ENCODE peak calls at places on chromosomes 4 and X, in ten cellular contexts. One of them, this sample, is unnamed.
A peak's percentile ranks its signal among the peaks of the same experiment; 100 is the strongest.

GRCh38 chr4:152680988-152681731 is 1.4 kb upstream of the TMEM154 start:
- DNase-seq in GM20000: no peak
- DNase-seq in transverse colon: no peak
- DNase-seq in mucosa of descending colon: no peak
- DNase-seq in neural crest cell: no peak
- DNase-seq in endothelial cell: no peak
- DNase-seq in kidney: no peak
- DNase-seq in psoas muscle: no peak
- DNase-seq in upper lobe of right lung: no peak
- DNase-seq in AG09309: no peak
- DNase-seq in this sample: no peak

GRCh38 chrX:72121381-72121780 is 10.3 kb downstream of the RTL5 start:
- DNase-seq in GM20000: no peak
- DNase-seq in transverse colon: peak; percentile 42
- DNase-seq in mucosa of descending colon: peak; percentile 51
- DNase-seq in neural crest cell: no peak
- DNase-seq in endothelial cell: no peak
- DNase-seq in kidney: peak; percentile 87
- DNase-seq in psoas muscle: peak; percentile 72
- DNase-seq in upper lobe of right lung: peak; percentile 65
- DNase-seq in AG09309: peak; percentile 32
- DNase-seq in this sample: no peak

GRCh38 chr4:40587826-40588225 is 41.8 kb downstream of the RBM47 start:
- DNase-seq in GM20000: no peak
- DNase-seq in transverse colon: no peak
- DNase-seq in mucosa of descending colon: no peak
- DNase-seq in neural crest cell: no peak
- DNase-seq in endothelial cell: no peak
- DNase-seq in kidney: no peak
- DNase-seq in psoas muscle: no peak
- DNase-seq in upper lobe of right lung: no peak
- DNase-seq in AG09309: peak; percentile 35
- DNase-seq in this sample: no peak

GRCh38 chrX:151923648-151924047 is 11.0 kb downstream of the MAGEA4 start:
- DNase-seq in GM20000: no peak
- DNase-seq in transverse colon: no peak
- DNase-seq in mucosa of descending colon: no peak
- DNase-seq in neural crest cell: no peak
- DNase-seq in endothelial cell: no peak
- DNase-seq in kidney: no peak
- DNase-seq in psoas muscle: no peak
- DNase-seq in upper lobe of right lung: no peak
- DNase-seq in AG09309: no peak
- DNase-seq in this sample: no peak

GRCh38 chr4:122930877-122931276 is 8.5 kb upstream of the NUDT6 start:
- DNase-seq in GM20000: peak; percentile 12
- DNase-seq in transverse colon: no peak
- DNase-seq in mucosa of descending colon: no peak
- DNase-seq in neural crest cell: no peak
- DNase-seq in endothelial cell: no peak
- DNase-seq in kidney: no peak
- DNase-seq in psoas muscle: no peak
- DNase-seq in upper lobe of right lung: no peak
- DNase-seq in AG09309: no peak
- DNase-seq in this sample: peak; percentile 13

GRCh38 chr4:110268352-110268751 is 69.9 kb upstream of the ELOVL6 start:
- DNase-seq in GM20000: peak; percentile 19
- DNase-seq in transverse colon: no peak
- DNase-seq in mucosa of descending colon: no peak
- DNase-seq in neural crest cell: no peak
- DNase-seq in endothelial cell: no peak
- DNase-seq in kidney: no peak
- DNase-seq in psoas muscle: no peak
- DNase-seq in upper lobe of right lung: no peak
- DNase-seq in AG09309: no peak
- DNase-seq in this sample: peak; percentile 28

GRCh38 chrX:41302293-41302868 is 31.6 kb upstream of the DDX3X start:
- DNase-seq in GM20000: peak; percentile 16
- DNase-seq in transverse colon: no peak
- DNase-seq in mucosa of descending colon: no peak
- DNase-seq in neural crest cell: no peak
- DNase-seq in endothelial cell: no peak
- DNase-seq in kidney: no peak
- DNase-seq in psoas muscle: no peak
- DNase-seq in upper lobe of right lung: no peak
- DNase-seq in AG09309: no peak
- DNase-seq in this sample: no peak

GRCh38 chr4:41257901-41258300 is 1.2 kb downstream of the UCHL1 start:
- DNase-seq in GM20000: no peak
- DNase-seq in transverse colon: no peak
- DNase-seq in mucosa of descending colon: no peak
- DNase-seq in neural crest cell: no peak
- DNase-seq in endothelial cell: no peak
- DNase-seq in kidney: no peak
- DNase-seq in psoas muscle: no peak
- DNase-seq in upper lobe of right lung: no peak
- DNase-seq in AG09309: no peak
- DNase-seq in this sample: no peak

GRCh38 chr4:84260495-84260894 is 238.6 kb downstream of the NKX6-1 start:
- DNase-seq in GM20000: no peak
- DNase-seq in transverse colon: no peak
- DNase-seq in mucosa of descending colon: no peak
- DNase-seq in neural crest cell: no peak
- DNase-seq in endothelial cell: no peak
- DNase-seq in kidney: no peak
- DNase-seq in psoas muscle: no peak
- DNase-seq in upper lobe of right lung: no peak
- DNase-seq in AG09309: no peak
- DNase-seq in this sample: no peak

GRCh38 chr4:84264652-84265051 is 234.4 kb downstream of the NKX6-1 start:
- DNase-seq in GM20000: no peak
- DNase-seq in transverse colon: no peak
- DNase-seq in mucosa of descending colon: no peak
- DNase-seq in neural crest cell: no peak
- DNase-seq in endothelial cell: no peak
- DNase-seq in kidney: no peak
- DNase-seq in psoas muscle: no peak
- DNase-seq in upper lobe of right lung: no peak
- DNase-seq in AG09309: no peak
- DNase-seq in this sample: no peak

GRCh38 chr4:84254537-84254936 is 244.6 kb downstream of the NKX6-1 start:
- DNase-seq in GM20000: no peak
- DNase-seq in transverse colon: no peak
- DNase-seq in mucosa of descending colon: no peak
- DNase-seq in neural crest cell: no peak
- DNase-seq in endothelial cell: no peak
- DNase-seq in kidney: no peak
- DNase-seq in psoas muscle: no peak
- DNase-seq in upper lobe of right lung: no peak
- DNase-seq in AG09309: no peak
- DNase-seq in this sample: no peak

GRCh38 chr4:84263415-84263814 is 235.7 kb downstream of the NKX6-1 start:
- DNase-seq in GM20000: no peak
- DNase-seq in transverse colon: no peak
- DNase-seq in mucosa of descending colon: no peak
- DNase-seq in neural crest cell: no peak
- DNase-seq in endothelial cell: no peak
- DNase-seq in kidney: no peak
- DNase-seq in psoas muscle: no peak
- DNase-seq in upper lobe of right lung: no peak
- DNase-seq in AG09309: no peak
- DNase-seq in this sample: no peak

DNA sequence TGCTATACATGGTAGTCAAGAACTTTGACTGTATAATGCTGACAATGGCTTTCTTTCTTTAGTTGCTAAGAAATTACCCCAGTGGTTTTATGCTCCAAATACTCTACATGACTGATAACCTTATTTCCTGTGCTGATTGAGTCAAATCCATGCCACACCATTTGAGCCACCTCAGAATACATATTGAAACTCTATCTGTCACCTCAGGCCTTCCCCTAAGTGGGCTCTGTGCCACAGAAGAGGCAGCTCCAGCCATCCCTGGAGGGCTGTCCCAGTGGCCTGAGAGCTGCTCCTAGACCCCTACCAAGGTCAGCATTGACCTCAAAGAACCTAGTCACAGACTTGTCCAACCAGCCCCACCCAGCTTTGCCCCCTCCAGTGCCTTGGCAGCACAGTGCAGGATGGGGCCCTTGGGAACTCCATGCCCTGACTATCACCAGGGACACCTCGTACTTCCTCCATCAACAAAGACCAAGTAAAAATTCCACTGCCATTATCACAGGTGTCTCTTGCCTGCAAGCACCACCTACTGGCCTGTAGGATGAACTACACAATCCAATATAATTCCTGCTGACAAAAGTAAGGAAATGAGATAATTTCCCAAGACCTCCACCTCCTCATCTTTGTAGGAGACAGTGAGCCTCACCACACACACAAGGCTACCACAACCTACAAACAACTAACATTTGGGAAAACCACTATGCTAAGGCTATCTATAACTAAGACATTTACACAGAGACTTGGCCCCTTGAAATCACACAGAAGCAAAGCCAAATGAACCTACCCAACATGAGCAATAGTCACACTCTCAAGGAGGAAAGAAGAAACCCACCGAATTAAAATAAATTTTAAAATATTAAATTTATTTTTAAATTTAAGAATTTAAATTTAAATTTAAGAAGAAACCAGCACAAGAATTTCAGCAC is 239.9 kb downstream of the NKX6-1 start:
- DNase-seq in GM20000: no peak
- DNase-seq in transverse colon: no peak
- DNase-seq in mucosa of descending colon: no peak
- DNase-seq in neural crest cell: no peak
- DNase-seq in endothelial cell: no peak
- DNase-seq in kidney: no peak
- DNase-seq in psoas muscle: peak; percentile 30
- DNase-seq in upper lobe of right lung: no peak
- DNase-seq in AG09309: no peak
- DNase-seq in this sample: no peak
- TF ChIP-seq CTCF in GM20000: peak; percentile 30
- TF ChIP-seq CTCF in transverse colon: peak; percentile 41
- TF ChIP-seq CTCF in mucosa of descending colon: no peak
- TF ChIP-seq CTCF in neural crest cell: peak; percentile 70
- TF ChIP-seq CTCF in endothelial cell: peak; percentile 92
- TF ChIP-seq CTCF in kidney: peak; percentile 59
- TF ChIP-seq CTCF in psoas muscle: peak; percentile 21
- TF ChIP-seq CTCF in upper lobe of right lung: peak; percentile 62
- TF ChIP-seq CTCF in AG09309: peak; percentile 75
- TF ChIP-seq CTCF in this sample: peak; percentile 39

DNA sequence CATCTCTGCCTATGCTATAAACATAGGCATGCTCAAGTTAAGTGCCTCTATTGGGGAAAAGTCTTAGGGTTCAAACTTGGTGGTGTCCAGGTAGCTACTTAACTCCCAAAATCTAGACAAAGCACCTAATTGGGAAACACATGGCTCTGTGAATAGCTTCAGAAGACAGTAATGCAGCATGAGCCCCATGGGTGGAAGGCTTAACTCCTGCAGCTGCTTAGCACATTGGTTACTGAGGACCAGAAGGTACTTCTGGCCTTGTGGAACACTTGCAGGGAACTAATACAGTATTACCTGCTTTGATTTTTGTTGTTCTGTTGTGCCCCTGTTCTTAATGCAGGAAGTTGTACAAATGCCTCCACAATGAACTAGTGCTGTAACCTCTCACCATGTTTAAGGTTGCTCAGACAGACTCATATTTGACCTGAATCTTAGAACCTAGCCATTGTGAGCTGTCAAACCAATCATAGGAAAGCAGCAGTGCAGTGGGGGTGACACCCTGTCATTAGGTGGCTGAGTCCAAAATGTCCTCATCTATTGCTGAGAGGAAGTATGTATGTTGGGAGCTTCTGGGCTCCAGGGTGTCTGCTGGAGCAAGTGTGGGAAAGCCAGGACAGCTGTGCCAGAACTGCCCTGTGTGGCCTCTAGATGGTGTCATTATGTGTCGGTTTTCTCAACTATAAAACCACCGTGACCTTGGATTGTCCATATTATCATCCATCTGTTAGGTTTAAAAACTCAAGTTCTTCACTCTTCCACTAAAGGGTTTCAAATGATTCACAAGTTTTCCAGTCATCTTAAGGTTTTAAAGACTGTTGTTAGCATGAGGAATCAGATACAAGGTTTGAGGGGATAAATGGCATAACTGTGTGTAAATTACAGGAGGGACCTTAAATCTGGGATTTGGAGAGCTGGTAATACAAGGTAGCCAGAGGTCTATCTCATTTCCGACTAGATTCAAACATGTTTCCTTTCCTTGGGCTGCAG is 69.9 kb upstream of the WDR1 start:
- DNase-seq in GM20000: no peak
- DNase-seq in transverse colon: no peak
- DNase-seq in mucosa of descending colon: no peak
- DNase-seq in neural crest cell: no peak
- DNase-seq in endothelial cell: no peak
- DNase-seq in kidney: no peak
- DNase-seq in psoas muscle: no peak
- DNase-seq in upper lobe of right lung: no peak
- DNase-seq in AG09309: no peak
- DNase-seq in this sample: no peak
- TF ChIP-seq CTCF in GM20000: no peak
- TF ChIP-seq CTCF in transverse colon: no peak
- TF ChIP-seq CTCF in mucosa of descending colon: no peak
- TF ChIP-seq CTCF in neural crest cell: no peak
- TF ChIP-seq CTCF in endothelial cell: no peak
- TF ChIP-seq CTCF in kidney: peak; percentile 15
- TF ChIP-seq CTCF in psoas muscle: no peak
- TF ChIP-seq CTCF in upper lobe of right lung: no peak
- TF ChIP-seq CTCF in AG09309: peak; percentile 21
- TF ChIP-seq CTCF in this sample: no peak

GRCh38 chr4:115781528-115782146 is 668.2 kb upstream of the NDST4 start:
- DNase-seq in GM20000: no peak
- DNase-seq in transverse colon: no peak
- DNase-seq in mucosa of descending colon: peak; percentile 2
- DNase-seq in neural crest cell: no peak
- DNase-seq in endothelial cell: no peak
- DNase-seq in kidney: no peak
- DNase-seq in psoas muscle: no peak
- DNase-seq in upper lobe of right lung: no peak
- DNase-seq in AG09309: no peak
- DNase-seq in this sample: no peak

GRCh38 chr4:115780835-115781234 is 667.4 kb upstream of the NDST4 start:
- DNase-seq in GM20000: no peak
- DNase-seq in transverse colon: no peak
- DNase-seq in mucosa of descending colon: no peak
- DNase-seq in neural crest cell: no peak
- DNase-seq in endothelial cell: no peak
- DNase-seq in kidney: no peak
- DNase-seq in psoas muscle: no peak
- DNase-seq in upper lobe of right lung: no peak
- DNase-seq in AG09309: no peak
- DNase-seq in this sample: no peak

DNA sequence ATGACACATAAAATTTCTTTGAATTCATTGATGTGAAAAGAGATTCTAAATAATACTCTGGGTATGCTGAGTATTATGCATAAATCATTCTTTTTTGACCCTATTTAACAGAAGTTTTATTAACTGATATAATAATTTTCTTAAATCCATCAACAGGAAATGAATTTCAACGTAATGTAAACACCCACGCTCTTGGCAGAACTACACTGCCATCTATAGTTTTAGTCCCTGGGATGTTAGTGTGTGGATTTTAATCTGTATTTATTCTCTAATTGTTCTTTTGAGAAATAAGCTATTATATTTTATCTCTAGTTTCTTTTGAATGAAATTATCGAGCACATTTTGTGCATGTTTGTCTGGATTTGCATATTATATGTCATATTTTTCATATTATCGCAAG is 666.8 kb upstream of the NDST4 start:
- DNase-seq in GM20000: no peak
- DNase-seq in transverse colon: no peak
- DNase-seq in mucosa of descending colon: no peak
- DNase-seq in neural crest cell: no peak
- DNase-seq in endothelial cell: no peak
- DNase-seq in kidney: no peak
- DNase-seq in psoas muscle: no peak
- DNase-seq in upper lobe of right lung: no peak
- DNase-seq in AG09309: no peak
- DNase-seq in this sample: no peak
- TF ChIP-seq CTCF in GM20000: no peak
- TF ChIP-seq CTCF in transverse colon: no peak
- TF ChIP-seq CTCF in mucosa of descending colon: no peak
- TF ChIP-seq CTCF in neural crest cell: no peak
- TF ChIP-seq CTCF in endothelial cell: no peak
- TF ChIP-seq CTCF in kidney: no peak
- TF ChIP-seq CTCF in psoas muscle: no peak
- TF ChIP-seq CTCF in upper lobe of right lung: no peak
- TF ChIP-seq CTCF in AG09309: no peak
- TF ChIP-seq CTCF in this sample: no peak

GRCh38 chr4:10188400-10189004 is 71.9 kb upstream of the WDR1 start:
- DNase-seq in GM20000: no peak
- DNase-seq in transverse colon: no peak
- DNase-seq in mucosa of descending colon: no peak
- DNase-seq in neural crest cell: no peak
- DNase-seq in endothelial cell: no peak
- DNase-seq in kidney: no peak
- DNase-seq in psoas muscle: no peak
- DNase-seq in upper lobe of right lung: no peak
- DNase-seq in AG09309: no peak
- DNase-seq in this sample: no peak

GRCh38 chr4:10196191-10196590 is 79.6 kb upstream of the WDR1 start:
- DNase-seq in GM20000: no peak
- DNase-seq in transverse colon: no peak
- DNase-seq in mucosa of descending colon: no peak
- DNase-seq in neural crest cell: no peak
- DNase-seq in endothelial cell: no peak
- DNase-seq in kidney: no peak
- DNase-seq in psoas muscle: no peak
- DNase-seq in upper lobe of right lung: no peak
- DNase-seq in AG09309: no peak
- DNase-seq in this sample: no peak

GRCh38 chr4:10197952-10198351 is 81.4 kb upstream of the WDR1 start:
- DNase-seq in GM20000: no peak
- DNase-seq in transverse colon: no peak
- DNase-seq in mucosa of descending colon: no peak
- DNase-seq in neural crest cell: no peak
- DNase-seq in endothelial cell: no peak
- DNase-seq in kidney: no peak
- DNase-seq in psoas muscle: no peak
- DNase-seq in upper lobe of right lung: no peak
- DNase-seq in AG09309: no peak
- DNase-seq in this sample: no peak

DNA sequence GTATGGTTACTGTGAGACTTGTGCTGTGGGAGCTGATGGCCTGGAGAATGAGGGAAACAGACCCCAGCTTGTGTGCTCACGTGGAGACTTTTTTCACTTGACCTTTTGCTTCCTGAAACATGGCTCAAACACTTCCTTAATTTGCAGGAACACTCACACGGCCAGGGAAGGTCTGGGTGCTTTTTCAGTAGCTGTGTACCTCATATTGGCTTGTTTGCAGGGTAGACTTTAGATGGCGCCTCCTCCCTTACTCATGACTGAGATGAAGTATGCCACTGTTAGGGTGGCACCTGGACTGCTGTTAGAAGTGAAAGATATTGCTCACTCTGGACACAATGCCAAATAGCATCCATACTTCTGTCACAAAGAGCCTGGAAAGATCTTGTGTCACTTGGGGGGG is 75.7 kb upstream of the WDR1 start:
- DNase-seq in GM20000: no peak
- DNase-seq in transverse colon: no peak
- DNase-seq in mucosa of descending colon: no peak
- DNase-seq in neural crest cell: no peak
- DNase-seq in endothelial cell: no peak
- DNase-seq in kidney: no peak
- DNase-seq in psoas muscle: no peak
- DNase-seq in upper lobe of right lung: no peak
- DNase-seq in AG09309: no peak
- DNase-seq in this sample: no peak
- TF ChIP-seq CTCF in GM20000: no peak
- TF ChIP-seq CTCF in transverse colon: no peak
- TF ChIP-seq CTCF in mucosa of descending colon: no peak
- TF ChIP-seq CTCF in neural crest cell: no peak
- TF ChIP-seq CTCF in endothelial cell: no peak
- TF ChIP-seq CTCF in kidney: no peak
- TF ChIP-seq CTCF in psoas muscle: no peak
- TF ChIP-seq CTCF in upper lobe of right lung: no peak
- TF ChIP-seq CTCF in AG09309: no peak
- TF ChIP-seq CTCF in this sample: no peak

This sample was measured in GM13976.